ENCODE peak calls at places on chromosomes 1 and 21, in four cellular contexts. W, Z, Y and E are unnamed samples.

GRCh38 chr1:15668089-15668754 is 15.9 kb upstream of the PLEKHM2 start:
- DNase-seq in Y (no peak), Z (no peak), W (no peak), E (no peak)

GRCh38 chr1:66436378-66437135 is 97.4 kb upstream of the SGIP1 start:
- DNase-seq in W (no peak), Y (peak; percentile 44), Z (no peak), E (no peak)

GRCh38 chr1:39566441-39567137 is 10.0 kb downstream of the PABPC4 start:
- DNase-seq in Y (no peak), Z (no peak), W (no peak), E (peak; percentile 91)

GRCh38 chr1:232620356-232620841 is 9.5 kb downstream of the SIPA1L2 start:
- DNase-seq in Y (no peak), W (peak; percentile 71), Z (no peak), E (no peak)

GRCh38 chr1:23790696-23791433 is at the start of gene LYPLA2:
- DNase-seq in Y (no peak), Z (peak; percentile 86), W (peak; percentile 94), E (peak; percentile 85)

GRCh38 chr1:12464627-12465056 is 153.4 kb downstream of the DHRS3 start:
- DNase-seq in Z (no peak), Y (no peak), W (no peak), E (no peak)

GRCh38 chr1:192959657-192960186 is 99.4 kb downstream of the UCHL5 start:
- DNase-seq in Z (no peak), Y (no peak), W (no peak), E (no peak)

GRCh38 chr1:72063364-72063763 is 219.0 kb downstream of the NEGR1 start:
- DNase-seq in W (no peak), Y (no peak), Z (no peak), E (no peak)

GRCh38 chr1:161978011-161978790 is 45.5 kb downstream of the OLFML2B start:
- DNase-seq in W (no peak), Z (no peak), Y (no peak), E (no peak)

GRCh38 chr1:107695341-107695740 is 269.6 kb downstream of the VAV3 start:
- DNase-seq in Y (no peak), Z (no peak), W (no peak), E (no peak)

GRCh38 chr21:34338226-34338625 is 25.6 kb upstream of the KCNE2 start:
- DNase-seq in Z (no peak), Y (no peak), W (no peak), E (no peak)

GRCh38 chr1:159922499-159923202 is 2.7 kb downstream of the TAGLN2 start:
- DNase-seq in Z (peak; percentile 58), W (peak; percentile 62), Y (no peak), E (no peak)

GRCh38 chr1:223364685-223365382 is 858 bp upstream of the SUSD4 start:
- DNase-seq in Z (peak; percentile 30), Y (no peak), W (no peak), E (no peak)

GRCh38 chr1:182389619-182390047 is 2.0 kb downstream of the GLUL start:
- DNase-seq in Y (no peak), W (peak; percentile 9), Z (no peak), E (peak; percentile 38)

GRCh38 chr1:153649867-153650235 is 8.7 kb upstream of the SNAPIN start:
- DNase-seq in Z (no peak), W (no peak), Y (no peak), E (no peak)

GRCh38 chr21:32523463-32523862 is 61.9 kb downstream of the TCP10L start:
- DNase-seq in Y (no peak), W (no peak), Z (no peak), E (no peak)

GRCh38 chr1:156500847-156501686 is 492 bp upstream of the MEF2D start:
- DNase-seq in W (peak; percentile 99), Y (no peak), Z (peak; percentile 98), E (peak; percentile 80)

GRCh38 chr1:46582972-46583371 is 21.1 kb downstream of the MKNK1 start:
- DNase-seq in Y (no peak), W (no peak), Z (no peak), E (no peak)

GRCh38 chr1:10830961-10831669 is 34.7 kb upstream of the CASZ1 start:
- DNase-seq in Z (no peak), W (no peak), Y (no peak), E (no peak)

DNA sequence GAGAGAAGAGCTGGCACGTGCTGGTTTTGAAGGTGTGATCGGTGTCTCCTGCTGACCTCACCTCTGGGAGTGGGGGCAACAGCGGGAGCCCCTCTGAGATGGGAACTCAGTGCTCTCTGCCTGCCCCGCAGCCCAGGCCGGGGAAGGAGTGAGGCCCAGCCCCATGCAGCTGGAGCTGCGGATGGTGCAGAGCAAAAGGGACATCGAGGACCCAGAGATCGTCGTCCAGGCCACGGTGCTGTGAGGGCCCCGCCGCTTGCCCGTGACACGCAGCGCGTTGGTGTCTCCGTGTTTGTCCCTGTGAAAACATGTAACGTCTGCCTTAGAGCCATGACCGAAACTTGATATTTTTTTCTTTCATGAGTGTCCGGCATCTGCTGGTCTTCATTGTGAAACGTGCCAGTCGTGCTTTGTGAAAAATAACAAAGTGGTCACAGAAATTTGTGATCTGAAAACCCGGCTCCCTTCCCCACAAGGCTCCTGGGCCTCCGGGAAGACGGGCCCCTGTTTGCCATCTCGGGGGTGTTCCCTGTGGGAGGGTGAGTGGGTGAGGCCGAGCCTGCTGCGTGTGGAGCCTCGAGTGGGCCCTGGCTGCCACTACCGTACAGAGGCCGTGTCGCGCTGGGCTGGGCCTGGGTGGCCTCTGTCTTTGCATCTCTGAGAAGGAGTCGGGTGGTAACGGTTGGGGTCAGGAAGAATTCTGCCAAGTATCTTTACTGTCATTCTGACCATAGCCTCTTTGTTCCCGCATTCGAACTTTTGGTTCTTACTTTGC is 20.1 kb downstream of the CSTB start:
- DNase-seq in Z (no peak), Y (no peak), W (no peak), E (no peak)
- TF ChIP-seq FOXM1 in Z (no peak), Y (no peak), W (no peak), E (no peak)

GRCh38 chr1:194297100-194297499 is 1110.7 kb upstream of the B3GALT2 start:
- DNase-seq in Z (no peak), W (no peak), Y (no peak), E (no peak)
- TF ChIP-seq EP300 in Z (no peak), W (no peak), Y (no peak), E (no peak)

DNA sequence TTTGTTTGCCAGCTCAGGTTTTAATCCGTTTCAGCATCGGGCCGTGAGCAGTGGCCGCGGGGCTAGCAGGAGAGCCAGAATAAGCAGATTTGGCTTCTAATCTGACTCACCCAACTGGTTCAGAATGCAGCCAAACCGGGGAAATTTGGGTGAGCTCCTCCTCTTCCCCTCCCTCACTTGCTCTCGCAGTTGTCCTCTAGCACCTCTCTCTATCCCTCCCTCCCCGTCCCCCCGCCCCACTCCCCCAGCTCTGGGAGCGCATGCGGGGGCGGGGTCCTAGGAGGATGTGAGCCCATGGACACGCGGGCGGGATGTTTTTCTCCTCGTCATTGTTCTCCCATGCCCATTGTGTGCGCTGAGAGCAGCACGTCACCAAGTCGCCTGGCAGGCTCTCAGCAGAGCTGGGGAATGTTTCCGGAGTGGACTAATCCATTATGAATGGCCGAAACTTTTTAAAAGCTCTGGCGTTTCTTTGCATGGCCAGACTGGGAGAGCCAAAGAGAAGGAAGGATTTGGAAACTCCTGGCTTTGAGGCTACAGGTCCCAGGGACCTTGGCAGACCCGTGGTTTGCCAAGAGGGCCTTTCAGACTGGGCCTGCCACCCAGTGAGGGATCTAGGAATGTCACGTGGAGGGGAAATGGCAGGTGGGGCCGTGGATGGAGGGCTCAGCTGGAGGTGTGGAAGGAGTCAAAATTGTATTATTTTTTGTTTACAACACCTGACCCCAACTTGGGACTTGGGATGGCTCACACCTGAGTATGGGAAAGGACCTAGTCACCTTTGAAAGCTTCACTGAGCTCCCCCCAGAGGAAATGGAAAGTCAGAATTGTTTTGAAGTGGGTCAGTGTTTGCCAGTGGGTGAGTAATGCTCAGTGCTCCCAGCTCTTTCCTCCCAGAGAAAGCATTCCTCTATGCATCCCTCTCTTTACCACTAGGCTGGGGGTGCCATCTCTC is 39.2 kb downstream of the CDK18 start:
- DNase-seq in W (peak; percentile 78), Y (no peak), Z (peak; percentile 51), E (peak; percentile 62)
- TF ChIP-seq MAX in W (peak; percentile 69), Y (no peak), Z (no peak), E (no peak)

DNA sequence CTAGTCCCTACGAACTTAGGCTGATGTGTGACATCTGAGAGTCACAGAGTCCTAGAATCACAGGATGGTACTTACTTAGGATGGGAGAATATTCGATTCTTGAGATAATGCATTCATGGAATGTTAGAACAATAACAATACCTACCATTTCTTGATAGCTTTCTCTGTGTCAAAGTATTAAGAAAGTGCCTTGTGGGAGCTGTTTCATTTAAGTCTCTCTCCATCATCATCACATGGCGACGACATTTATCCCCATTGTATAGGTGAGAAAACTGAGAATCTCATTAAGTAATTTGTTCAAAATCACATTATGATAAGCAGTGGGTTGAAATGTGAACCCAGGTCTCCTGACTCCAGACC is 270.7 kb downstream of the TRABD2B start:
- DNase-seq in Y (no peak), W (no peak), Z (no peak), E (no peak)
- TF ChIP-seq FOXM1 in Y (no peak), W (no peak), Z (no peak), E (no peak)